ENCODE peak calls at places on chromosome 16, in ten cellular contexts. S is nephron progenitor cell, R is bronchial epithelial cell, P is chondrocyte, A is cardiac muscle cell, F is BE2C, G is HepG2, E is cardiac fibroblast, B is psoas muscle, H is lung. C is an unnamed sample.

GRCh38 chr16:57604177-57604576 is 24.3 kb upstream of the ADGRG1 start:
- DNase-seq in R (no peak), B (no peak), F (no peak), H (no peak), S (no peak), G (no peak), P (peak; percentile 56), A (no peak), E (no peak), C (no peak)

GRCh38 chr16:82782715-82783251 is 156.0 kb downstream of the CDH13 start:
- DNase-seq in H (no peak), F (no peak), A (no peak), B (no peak), G (no peak), E (peak; percentile 24), S (peak; percentile 7), P (no peak), R (no peak), C (no peak)

GRCh38 chr16:51389881-51390280 is 238.8 kb upstream of the SALL1 start:
- DNase-seq in H (no peak), P (no peak), F (no peak), E (no peak), R (no peak), G (no peak), A (no peak), S (no peak), B (no peak), C (no peak)

GRCh38 chr16:85718682-85719081 is 29.9 kb upstream of the GINS2 start:
- DNase-seq in G (peak; percentile 25), P (no peak), S (peak; percentile 55), R (peak; percentile 35), B (no peak), A (peak; percentile 41), E (no peak), H (no peak), F (peak; percentile 63), C (no peak)

GRCh38 chr16:89544113-89544512 is 16.4 kb upstream of the RPL13 start:
- DNase-seq in R (no peak), P (no peak), A (no peak), B (no peak), S (no peak), E (no peak), H (no peak), F (no peak), G (no peak), C (no peak)

GRCh38 chr16:57916735-57917450 is 54.0 kb downstream of the CNGB1 start:
- DNase-seq in P (no peak), A (no peak), E (no peak), S (no peak), B (no peak), R (peak; percentile 94), H (no peak), F (no peak), G (no peak), C (no peak)

GRCh38 chr16:27378871-27379580 is 22.9 kb upstream of the IL21R start:
- DNase-seq in S (no peak), R (no peak), G (no peak), B (no peak), F (no peak), A (no peak), E (no peak), H (no peak), P (no peak), C (no peak)

GRCh38 chr16:23905027-23905426 is 69.2 kb downstream of the PRKCB start:
- DNase-seq in G (no peak), E (peak; percentile 5), R (peak; percentile 50), A (peak; percentile 84), P (no peak), S (peak; percentile 41), F (no peak), H (no peak), B (no peak), C (no peak)

GRCh38 chr16:78307824-78308528 is 208.5 kb downstream of the WWOX start:
- DNase-seq in B (no peak), F (no peak), S (no peak), H (no peak), R (peak; percentile 31), G (no peak), P (no peak), A (no peak), E (no peak), C (no peak)

GRCh38 chr16:84656557-84657130 is 8.3 kb downstream of the KLHL36 start:
- DNase-seq in F (no peak), R (no peak), H (no peak), G (no peak), S (no peak), B (no peak), P (no peak), E (no peak), A (no peak), C (no peak)

GRCh38 chr16:61887903-61888302 is 148.3 kb downstream of the CDH8 start:
- DNase-seq in R (peak; percentile 43), G (no peak), E (peak; percentile 11), P (no peak), H (no peak), B (no peak), A (peak; percentile 2), F (no peak), S (no peak), C (peak; percentile 2)

GRCh38 chr16:14302399-14303181 is 231.5 kb downstream of the MRTFB start:
- DNase-seq in E (no peak), R (no peak), B (peak; percentile 78), S (peak; percentile 66), P (no peak), F (peak; percentile 67), H (no peak), G (no peak), A (peak; percentile 73), C (no peak)

GRCh38 chr16:84220851-84221250 is 19.0 kb downstream of the KCNG4 start:
- DNase-seq in E (peak; percentile 64), H (no peak), R (no peak), G (no peak), A (no peak), S (no peak), F (no peak), P (no peak), B (no peak), C (no peak)

GRCh38 chr16:81711609-81712329 is 67.3 kb upstream of the PLCG2 start:
- DNase-seq in E (peak; percentile 93), H (no peak), R (peak; percentile 86), A (no peak), B (no peak), P (no peak), G (no peak), F (no peak), S (no peak), C (peak; percentile 92)

GRCh38 chr16:11972128-11972527 is 4.4 kb upstream of the SNX29 start:
- DNase-seq in R (no peak), B (no peak), F (peak; percentile 20), A (no peak), S (no peak), P (no peak), G (peak; percentile 72), E (no peak), H (no peak), C (peak; percentile 38)

GRCh38 chr16:17161034-17161433 is 309.7 kb downstream of the XYLT1 start:
- DNase-seq in S (peak; percentile 37), R (no peak), B (no peak), H (no peak), P (no peak), E (no peak), A (no peak), F (no peak), G (no peak), C (no peak)

DNA sequence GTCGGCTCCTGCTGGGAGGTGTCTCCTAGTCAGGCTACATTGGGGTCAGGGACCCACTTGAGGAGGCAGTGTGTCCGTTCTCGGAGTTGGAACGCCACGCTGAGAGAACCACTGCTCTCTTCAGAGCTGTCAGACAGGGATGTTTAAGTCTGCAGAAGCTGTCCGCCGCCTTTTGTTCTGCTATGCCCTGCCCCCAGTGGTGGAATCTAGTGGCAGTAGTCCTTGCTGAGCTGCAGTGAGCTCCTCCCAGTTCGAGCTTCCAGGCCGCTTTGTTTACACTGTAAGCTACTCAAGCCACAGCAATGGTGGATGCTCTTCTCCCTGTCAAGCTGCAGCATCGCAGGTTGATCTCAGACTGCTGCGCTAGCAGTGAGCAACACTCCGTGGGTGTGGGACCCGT is 36.0 kb downstream of the ITFG1 start:
- DNase-seq in E (no peak), S (no peak), P (no peak), H (no peak), F (no peak), A (no peak), R (no peak), G (peak; percentile 39), B (no peak), C (no peak)
- TF ChIP-seq CTCF in E (no peak), S (no peak), P (no peak), H (no peak), F (no peak), A (no peak), R (no peak), G (peak; percentile 17), B (no peak), C (no peak)

DNA sequence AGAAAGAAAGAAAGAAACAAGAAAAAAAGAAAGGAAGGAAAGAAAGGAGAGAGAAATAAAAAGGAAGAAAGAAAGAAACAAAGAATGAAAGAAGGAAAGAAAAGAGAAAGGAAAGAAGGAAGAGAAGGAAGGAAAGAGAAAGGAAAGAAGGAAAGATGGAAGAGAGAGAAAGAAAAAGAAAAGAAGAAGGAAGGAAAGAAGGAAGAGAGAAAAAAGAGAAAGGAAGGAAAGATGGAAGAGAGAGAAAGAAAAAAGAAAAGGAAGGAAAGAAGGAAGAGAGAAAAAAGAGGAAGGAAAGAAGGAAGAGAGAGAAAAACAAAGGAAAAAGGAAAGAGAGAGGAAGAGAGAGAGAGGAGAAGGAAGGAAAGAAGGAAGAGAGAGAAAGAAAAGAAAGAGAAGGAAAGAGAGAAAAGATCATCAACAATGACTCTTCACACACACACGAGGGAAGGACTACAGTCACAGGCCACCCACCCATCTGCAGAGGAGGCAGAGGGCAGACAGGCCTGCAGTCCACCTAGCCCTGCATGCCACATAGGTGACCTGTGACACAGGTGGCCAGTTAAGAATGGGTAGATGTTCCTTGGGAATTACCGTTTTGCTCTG is 23.9 kb downstream of the VWA3A start:
- DNase-seq in H (no peak), G (no peak), B (no peak), E (no peak), F (no peak), S (no peak), R (no peak), A (no peak), P (no peak), C (no peak)
- TF ChIP-seq CTCF in H (no peak), G (no peak), B (no peak), E (no peak), F (no peak), S (no peak), R (no peak), A (no peak), P (no peak), C (no peak)

DNA sequence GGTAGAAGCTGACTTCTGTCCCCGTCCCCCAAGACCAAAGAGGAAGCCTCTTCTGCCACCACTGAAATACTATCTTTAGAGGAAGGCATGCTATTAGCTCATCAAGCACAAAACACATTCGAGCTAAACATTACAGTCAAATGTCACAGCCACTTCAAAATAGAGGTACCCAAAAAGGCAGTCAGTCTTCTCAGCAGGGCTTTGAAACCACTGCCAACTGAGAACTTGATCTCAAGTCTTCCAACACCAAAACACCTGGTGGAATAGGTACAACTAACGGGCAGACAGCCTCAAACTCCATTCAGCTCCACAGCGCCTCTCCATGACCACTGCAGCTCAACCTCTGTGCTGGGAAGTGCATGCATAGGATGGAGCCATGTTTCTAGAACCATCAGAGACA is 36.0 kb downstream of the ZFHX3 start:
- DNase-seq in B (no peak), G (no peak), E (no peak), H (no peak), S (no peak), F (no peak), P (no peak), A (no peak), R (no peak), C (no peak)
- TF ChIP-seq CTCF in B (peak; percentile 33), G (peak; percentile 48), E (no peak), H (no peak), S (no peak), F (peak; percentile 24), P (peak; percentile 17), A (no peak), R (no peak), C (no peak)

GRCh38 chr16:75244225-75244792 is 7.1 kb downstream of the BCAR1 start:
- DNase-seq in P (no peak), B (no peak), R (no peak), S (no peak), F (no peak), A (no peak), G (no peak), H (peak; percentile 56), E (peak; percentile 86), C (peak; percentile 66)
- TF ChIP-seq CTCF in P (peak; percentile 34), B (no peak), R (no peak), S (no peak), F (peak; percentile 15), A (no peak), G (peak; percentile 28), H (no peak), E (no peak), C (no peak)

C was measured in fibroblast of mammary gland.